ENCODE peak calls at places on chromosomes 7 and 10, in five cellular contexts. N is astrocyte, D is HCT116, A is SK-N-SH, H is aorta. B is an unnamed sample.
A peak's percentile ranks its signal among the peaks of the same experiment; 100 is the strongest.

GRCh38 chr10:91220954-91221696 is 662 bp downstream of the PCGF5 start:
- DNase-seq in A (no peak), H (peak; percentile 74), D (no peak), N (peak; percentile 10), B (peak; percentile 47)

GRCh38 chr7:79702116-79702515 is 248.6 kb upstream of the MAGI2 start:
- DNase-seq in N (peak; percentile 21), D (no peak), H (no peak), A (no peak), B (no peak)

GRCh38 chr7:30422922-30423321 is 55.7 kb downstream of the NOD1 start:
- DNase-seq in A (no peak), H (no peak), D (peak; percentile 48), N (peak; percentile 47), B (no peak)

GRCh38 chr10:63228237-63228636 is 95.1 kb downstream of the NRBF2 start:
- DNase-seq in H (no peak), A (no peak), D (no peak), N (no peak), B (no peak)

GRCh38 chr7:21185866-21186265 is 242.0 kb upstream of the SP4 start:
- DNase-seq in H (no peak), N (no peak), A (no peak), D (no peak), B (no peak)

GRCh38 chr7:137091396-137091795 is 222.9 kb downstream of the CHRM2 start:
- DNase-seq in H (no peak), D (no peak), N (peak; percentile 24), A (peak; percentile 56), B (no peak)

GRCh38 chr10:11527700-11528255 is 83.7 kb downstream of the USP6NL start:
- DNase-seq in N (no peak), D (no peak), A (no peak), H (no peak), B (no peak)

GRCh38 chr10:123241391-123242141 is 87.4 kb downstream of the BUB3 start:
- DNase-seq in D (no peak), N (no peak), H (no peak), A (no peak), B (no peak)

GRCh38 chr7:130418306-130418705 is 22.5 kb downstream of the CEP41 start:
- DNase-seq in H (no peak), D (no peak), N (peak; percentile 60), A (no peak), B (no peak)

GRCh38 chr10:24680647-24681475 is 42.8 kb downstream of the ARHGAP21 start:
- DNase-seq in N (peak; percentile 72), H (no peak), A (no peak), D (no peak), B (no peak)

GRCh38 chr7:100016209-100016901 is 959 bp downstream of the ZKSCAN1 start:
- DNase-seq in D (no peak), A (peak; percentile 72), N (no peak), H (no peak), B (peak; percentile 60)

GRCh38 chr10:79417266-79417665 is 28.2 kb downstream of the ZCCHC24 start:
- DNase-seq in N (no peak), D (no peak), A (no peak), H (no peak), B (no peak)

GRCh38 chr10:79417731-79418130 is 27.7 kb downstream of the ZCCHC24 start:
- DNase-seq in H (peak; percentile 50), N (no peak), A (no peak), D (no peak), B (no peak)

GRCh38 chr10:79418274-79418673 is 27.1 kb downstream of the ZCCHC24 start:
- DNase-seq in D (no peak), H (peak; percentile 49), A (no peak), N (no peak), B (no peak)

GRCh38 chr10:79415736-79416577 is 29.5 kb downstream of the ZCCHC24 start:
- DNase-seq in N (no peak), A (no peak), D (no peak), H (peak; percentile 56), B (no peak)

GRCh38 chr10:79416578-79417255 is 28.7 kb downstream of the ZCCHC24 start:
- DNase-seq in A (no peak), H (peak; percentile 32), N (no peak), D (no peak), B (no peak)
- H3K27ac ChIP-seq in A (no peak overlapping the region), H (no peak overlapping the region), N (no peak overlapping the region), D (no peak overlapping the region), B (no peak overlapping the region)

GRCh38 chr7:19421871-19422270 is 276.6 kb upstream of the FERD3L start:
- DNase-seq in A (no peak), N (no peak), D (no peak), H (no peak), B (no peak)
- H3K27ac ChIP-seq in A (no peak overlapping the region), N (no peak overlapping the region), D (no peak overlapping the region), H (no peak overlapping the region), B (no peak overlapping the region)

GRCh38 chr10:112214335-112214941 is 30.9 kb upstream of the GPAM start:
- DNase-seq in A (peak; percentile 27), N (no peak), D (no peak), H (no peak), B (no peak)

GRCh38 chr10:112213836-112214235 is 30.3 kb upstream of the GPAM start:
- DNase-seq in N (no peak), D (no peak), A (no peak), H (no peak), B (no peak)

GRCh38 chr10:112217413-112218390 is 34.1 kb upstream of the GPAM start:
- DNase-seq in H (no peak), N (no peak), A (no peak), D (no peak), B (no peak)

GRCh38 chr10:112215342-112215774 is 31.8 kb upstream of the GPAM start:
- DNase-seq in H (no peak), D (no peak), N (no peak), A (peak; percentile 70), B (no peak)

GRCh38 chr10:112216151-112216550 is 32.6 kb upstream of the GPAM start:
- DNase-seq in D (no peak), N (no peak), A (no peak), H (no peak), B (no peak)
- H3K27ac ChIP-seq in D (no peak overlapping the region), N (no peak overlapping the region), A (peak overlapping the region; percentile 99), H (no peak overlapping the region), B (no peak overlapping the region)

GRCh38 chr7:71507665-71508064 is 375.7 kb downstream of the GALNT17 start:
- DNase-seq in H (no peak), A (no peak), N (no peak), D (no peak), B (no peak)

GRCh38 chr7:71506822-71507221 is 374.9 kb downstream of the GALNT17 start:
- DNase-seq in N (no peak), D (no peak), H (no peak), A (no peak), B (no peak)

GRCh38 chr7:71504697-71505441 is 372.9 kb downstream of the GALNT17 start:
- DNase-seq in H (no peak), N (no peak), A (no peak), D (no peak), B (no peak)

GRCh38 chr7:71511361-71511807 is 379.4 kb downstream of the GALNT17 start:
- DNase-seq in N (no peak), H (no peak), A (no peak), D (no peak), B (no peak)

GRCh38 chr7:71509381-71509780 is 377.4 kb downstream of the GALNT17 start:
- DNase-seq in D (no peak), N (no peak), H (no peak), A (no peak), B (no peak)
- H3K27ac ChIP-seq in D (no peak overlapping the region), N (no peak overlapping the region), H (no peak overlapping the region), A (no peak overlapping the region), B (no peak overlapping the region)

GRCh38 chr7:134188311-134188710 is 61.2 kb downstream of the LRGUK start:
- DNase-seq in D (no peak), H (no peak), A (no peak), N (no peak), B (no peak)
- H3K27ac ChIP-seq in D (no peak overlapping the region), H (no peak overlapping the region), A (no peak overlapping the region), N (no peak overlapping the region), B (no peak overlapping the region)

GRCh38 chr10:116707981-116708380 is 34.4 kb downstream of the HSPA12A start:
- DNase-seq in N (no peak), H (no peak), D (no peak), A (no peak), B (no peak)
- H3K27ac ChIP-seq in N (peak overlapping the region; percentile 11), H (peak overlapping the region; percentile 67), D (no peak overlapping the region), A (no peak overlapping the region), B (no peak overlapping the region)

B was measured in substantia nigra.